ENCODE peak calls at places on chromosomes 11 and 22, in five cellular contexts. One of them, this sample, is unnamed.

GRCh38 chr22:49701380-49702067 is 126.1 kb downstream of the BRD1 start:
- DNase-seq in stimulated activated naive CD4-positive, alpha-beta T cell: no peak
- DNase-seq in stromal cell of bone marrow: no peak
- DNase-seq in anterior cingulate cortex: no peak
- DNase-seq in amniotic stem cell: no peak
- DNase-seq in this sample: no peak

GRCh38 chr11:62472063-62472884 is 53.4 kb downstream of the SCGB1A1 start:
- DNase-seq in stimulated activated naive CD4-positive, alpha-beta T cell: no peak
- DNase-seq in stromal cell of bone marrow: peak; percentile 46
- DNase-seq in anterior cingulate cortex: no peak
- DNase-seq in amniotic stem cell: no peak
- DNase-seq in this sample: no peak

GRCh38 chr11:45900916-45901617 is 6.0 kb downstream of the FREY1 start:
- DNase-seq in stimulated activated naive CD4-positive, alpha-beta T cell: no peak
- DNase-seq in stromal cell of bone marrow: no peak
- DNase-seq in anterior cingulate cortex: peak; percentile 68
- DNase-seq in amniotic stem cell: no peak
- DNase-seq in this sample: no peak

GRCh38 chr11:112555491-112556364 is 295.1 kb upstream of the PLET1 start:
- DNase-seq in stimulated activated naive CD4-positive, alpha-beta T cell: peak; percentile 64
- DNase-seq in stromal cell of bone marrow: no peak
- DNase-seq in anterior cingulate cortex: peak; percentile 29
- DNase-seq in amniotic stem cell: no peak
- DNase-seq in this sample: peak; percentile 10

GRCh38 chr11:3104051-3104714 is 47.0 kb upstream of the CARS1 start:
- DNase-seq in stimulated activated naive CD4-positive, alpha-beta T cell: no peak
- DNase-seq in stromal cell of bone marrow: no peak
- DNase-seq in anterior cingulate cortex: no peak
- DNase-seq in amniotic stem cell: no peak
- DNase-seq in this sample: no peak

GRCh38 chr11:10693509-10694071 is at the start of gene IRAG1:
- DNase-seq in stimulated activated naive CD4-positive, alpha-beta T cell: no peak
- DNase-seq in stromal cell of bone marrow: no peak
- DNase-seq in anterior cingulate cortex: peak; percentile 19
- DNase-seq in amniotic stem cell: no peak
- DNase-seq in this sample: no peak

GRCh38 chr11:2943711-2944118 is 14.5 kb upstream of the PHLDA2 start:
- DNase-seq in stimulated activated naive CD4-positive, alpha-beta T cell: no peak
- DNase-seq in stromal cell of bone marrow: no peak
- DNase-seq in anterior cingulate cortex: no peak
- DNase-seq in amniotic stem cell: no peak
- DNase-seq in this sample: no peak

GRCh38 chr11:65378208-65378927 is 4.1 kb downstream of the SLC25A45 start:
- DNase-seq in stimulated activated naive CD4-positive, alpha-beta T cell: no peak
- DNase-seq in stromal cell of bone marrow: no peak
- DNase-seq in anterior cingulate cortex: no peak
- DNase-seq in amniotic stem cell: no peak
- DNase-seq in this sample: no peak

GRCh38 chr11:47904048-47904447 is 55.9 kb upstream of the NUP160 start:
- DNase-seq in stimulated activated naive CD4-positive, alpha-beta T cell: no peak
- DNase-seq in stromal cell of bone marrow: no peak
- DNase-seq in anterior cingulate cortex: no peak
- DNase-seq in amniotic stem cell: no peak
- DNase-seq in this sample: peak; percentile 45

GRCh38 chr11:13207665-13208594 is 69.7 kb upstream of the BMAL1 start:
- DNase-seq in stimulated activated naive CD4-positive, alpha-beta T cell: peak; percentile 14
- DNase-seq in stromal cell of bone marrow: peak; percentile 70
- DNase-seq in anterior cingulate cortex: no peak
- DNase-seq in amniotic stem cell: peak; percentile 14
- DNase-seq in this sample: no peak

GRCh38 chr22:29269731-29270474 is 1.8 kb downstream of the EWSR1 start:
- DNase-seq in stimulated activated naive CD4-positive, alpha-beta T cell: no peak
- DNase-seq in stromal cell of bone marrow: no peak
- DNase-seq in anterior cingulate cortex: no peak
- DNase-seq in amniotic stem cell: no peak
- DNase-seq in this sample: no peak

GRCh38 chr22:19039448-19039780 is 82.8 kb downstream of the DGCR2 start:
- DNase-seq in stimulated activated naive CD4-positive, alpha-beta T cell: no peak
- DNase-seq in stromal cell of bone marrow: no peak
- DNase-seq in anterior cingulate cortex: no peak
- DNase-seq in amniotic stem cell: no peak
- DNase-seq in this sample: no peak

GRCh38 chr11:58127350-58127749 is 2.0 kb upstream of the OR9I1 start:
- DNase-seq in stimulated activated naive CD4-positive, alpha-beta T cell: no peak
- DNase-seq in stromal cell of bone marrow: no peak
- DNase-seq in anterior cingulate cortex: no peak
- DNase-seq in amniotic stem cell: no peak
- DNase-seq in this sample: no peak

GRCh38 chr11:67409781-67410368 is 5.6 kb upstream of the CARNS1 start:
- DNase-seq in stimulated activated naive CD4-positive, alpha-beta T cell: peak; percentile 19
- DNase-seq in stromal cell of bone marrow: no peak
- DNase-seq in anterior cingulate cortex: no peak
- DNase-seq in amniotic stem cell: no peak
- DNase-seq in this sample: no peak

GRCh38 chr11:110128161-110128560 is 35.0 kb downstream of the ZC3H12C start:
- DNase-seq in stimulated activated naive CD4-positive, alpha-beta T cell: no peak
- DNase-seq in stromal cell of bone marrow: no peak
- DNase-seq in anterior cingulate cortex: no peak
- DNase-seq in amniotic stem cell: no peak
- DNase-seq in this sample: peak; percentile 53

GRCh38 chr11:12692238-12693074 is 18.2 kb downstream of the TEAD1 start:
- DNase-seq in stimulated activated naive CD4-positive, alpha-beta T cell: no peak
- DNase-seq in stromal cell of bone marrow: peak; percentile 96
- DNase-seq in anterior cingulate cortex: peak; percentile 58
- DNase-seq in amniotic stem cell: peak; percentile 73
- DNase-seq in this sample: peak; percentile 64

GRCh38 chr11:64042301-64042700 is 6.6 kb downstream of the FLRT1 start:
- DNase-seq in stimulated activated naive CD4-positive, alpha-beta T cell: no peak
- DNase-seq in stromal cell of bone marrow: no peak
- DNase-seq in anterior cingulate cortex: no peak
- DNase-seq in amniotic stem cell: no peak
- DNase-seq in this sample: no peak

GRCh38 chr11:64516226-64516625 is 74.8 kb upstream of the SLC22A12 start:
- DNase-seq in stimulated activated naive CD4-positive, alpha-beta T cell: no peak
- DNase-seq in stromal cell of bone marrow: no peak
- DNase-seq in anterior cingulate cortex: no peak
- DNase-seq in amniotic stem cell: no peak
- DNase-seq in this sample: no peak

GRCh38 chr11:79062814-79063762 is 377.7 kb downstream of the TENM4 start:
- DNase-seq in stimulated activated naive CD4-positive, alpha-beta T cell: no peak
- DNase-seq in stromal cell of bone marrow: no peak
- DNase-seq in anterior cingulate cortex: no peak
- DNase-seq in amniotic stem cell: no peak
- DNase-seq in this sample: no peak